ENCODE peak calls at places on chromosomes 13 and 19, in eight cellular contexts. One of them, this sample, is unnamed. For H3K36me3, the result is how much of the 10 kb centered on the place peaks cover.

GRCh38 chr19:28971011-28971410 is 241.9 kb downstream of the UQCRFS1 start:
- DNase-seq in brain microvascular endothelial cell: no peak
- DNase-seq in Caco-2: no peak
- DNase-seq in body of pancreas: no peak
- DNase-seq in neuronal stem cell: no peak
- DNase-seq in lung: no peak
- DNase-seq in BE2C: no peak
- DNase-seq in heart left ventricle: no peak
- DNase-seq in this sample: no peak

GRCh38 chr13:98527526-98527925 is 49.4 kb downstream of the STK24 start:
- DNase-seq in brain microvascular endothelial cell: no peak
- DNase-seq in Caco-2: no peak
- DNase-seq in body of pancreas: no peak
- DNase-seq in neuronal stem cell: no peak
- DNase-seq in lung: no peak
- DNase-seq in BE2C: no peak
- DNase-seq in heart left ventricle: no peak
- DNase-seq in this sample: no peak

GRCh38 chr13:53141336-53141735 is 112.7 kb downstream of the OLFM4 start:
- DNase-seq in brain microvascular endothelial cell: no peak
- DNase-seq in Caco-2: no peak
- DNase-seq in body of pancreas: no peak
- DNase-seq in neuronal stem cell: no peak
- DNase-seq in lung: no peak
- DNase-seq in BE2C: no peak
- DNase-seq in heart left ventricle: no peak
- DNase-seq in this sample: no peak

GRCh38 chr19:34838248-34838647 is 65.2 kb upstream of the ZNF599 start:
- DNase-seq in brain microvascular endothelial cell: no peak
- DNase-seq in Caco-2: peak
- DNase-seq in body of pancreas: no peak
- DNase-seq in neuronal stem cell: no peak
- DNase-seq in lung: no peak
- DNase-seq in BE2C: no peak
- DNase-seq in heart left ventricle: no peak
- DNase-seq in this sample: peak

GRCh38 chr19:8174706-8175105 is 25.3 kb upstream of the FBN3 start:
- DNase-seq in brain microvascular endothelial cell: no peak
- DNase-seq in Caco-2: no peak
- DNase-seq in body of pancreas: no peak
- DNase-seq in neuronal stem cell: no peak
- DNase-seq in lung: no peak
- DNase-seq in BE2C: no peak
- DNase-seq in heart left ventricle: no peak
- DNase-seq in this sample: no peak

GRCh38 chr13:49877629-49878218 is 58.4 kb downstream of the SPRYD7 start:
- DNase-seq in brain microvascular endothelial cell: no peak
- DNase-seq in Caco-2: peak
- DNase-seq in body of pancreas: no peak
- DNase-seq in neuronal stem cell: peak
- DNase-seq in lung: no peak
- DNase-seq in BE2C: no peak
- DNase-seq in heart left ventricle: no peak
- DNase-seq in this sample: no peak

GRCh38 chr19:8208119-8208709 is 956 bp upstream of the CERS4 start:
- DNase-seq in brain microvascular endothelial cell: no peak
- DNase-seq in Caco-2: peak
- DNase-seq in body of pancreas: peak
- DNase-seq in neuronal stem cell: no peak
- DNase-seq in lung: no peak
- DNase-seq in BE2C: no peak
- DNase-seq in heart left ventricle: no peak
- DNase-seq in this sample: peak

GRCh38 chr19:7507884-7508283 is 8.0 kb upstream of the ZNF358 start:
- DNase-seq in brain microvascular endothelial cell: peak
- DNase-seq in Caco-2: peak
- DNase-seq in body of pancreas: peak
- DNase-seq in neuronal stem cell: no peak
- DNase-seq in lung: peak
- DNase-seq in BE2C: peak
- DNase-seq in heart left ventricle: no peak
- DNase-seq in this sample: peak

GRCh38 chr13:91722267-91722884 is 324.0 kb downstream of the GPC5 start:
- DNase-seq in brain microvascular endothelial cell: peak
- DNase-seq in Caco-2: peak
- DNase-seq in body of pancreas: no peak
- DNase-seq in neuronal stem cell: no peak
- DNase-seq in lung: no peak
- DNase-seq in BE2C: peak
- DNase-seq in heart left ventricle: no peak
- DNase-seq in this sample: no peak

GRCh38 chr19:42577016-42577415 is 17.7 kb downstream of the CEACAM8 start:
- DNase-seq in brain microvascular endothelial cell: no peak
- DNase-seq in Caco-2: no peak
- DNase-seq in body of pancreas: no peak
- DNase-seq in neuronal stem cell: no peak
- DNase-seq in lung: no peak
- DNase-seq in BE2C: no peak
- DNase-seq in heart left ventricle: no peak
- DNase-seq in this sample: no peak

GRCh38 chr13:65724261-65724660 is 1505.9 kb downstream of the PCDH9 start:
- DNase-seq in brain microvascular endothelial cell: peak
- DNase-seq in Caco-2: no peak
- DNase-seq in body of pancreas: no peak
- DNase-seq in neuronal stem cell: no peak
- DNase-seq in lung: no peak
- DNase-seq in BE2C: no peak
- DNase-seq in heart left ventricle: no peak
- DNase-seq in this sample: no peak

GRCh38 chr19:40217921-40218890 is at the start of gene TTC9B:
- DNase-seq in brain microvascular endothelial cell: no peak
- DNase-seq in Caco-2: no peak
- DNase-seq in body of pancreas: no peak
- DNase-seq in neuronal stem cell: peak
- DNase-seq in lung: no peak
- DNase-seq in BE2C: peak
- DNase-seq in heart left ventricle: no peak
- DNase-seq in this sample: no peak

GRCh38 chr19:434152-434960 is 25.4 kb upstream of the C2CD4C start:
- DNase-seq in brain microvascular endothelial cell: no peak
- DNase-seq in Caco-2: no peak
- DNase-seq in body of pancreas: no peak
- DNase-seq in neuronal stem cell: no peak
- DNase-seq in lung: no peak
- DNase-seq in BE2C: no peak
- DNase-seq in heart left ventricle: no peak
- DNase-seq in this sample: no peak

GRCh38 chr19:54178581-54179261 is 5.8 kb upstream of the TMC4 start:
- DNase-seq in brain microvascular endothelial cell: no peak
- DNase-seq in Caco-2: peak
- DNase-seq in body of pancreas: no peak
- DNase-seq in neuronal stem cell: no peak
- DNase-seq in lung: no peak
- DNase-seq in BE2C: peak
- DNase-seq in heart left ventricle: no peak
- DNase-seq in this sample: peak

GRCh38 chr19:58518261-58519086 is 1.1 kb downstream of the ZBTB45 start:
- DNase-seq in brain microvascular endothelial cell: no peak
- DNase-seq in Caco-2: no peak
- DNase-seq in body of pancreas: no peak
- DNase-seq in neuronal stem cell: no peak
- DNase-seq in lung: no peak
- DNase-seq in BE2C: no peak
- DNase-seq in heart left ventricle: no peak
- DNase-seq in this sample: no peak

GRCh38 chr19:41767105-41767504 is 11.8 kb downstream of the CEACAM6 start:
- DNase-seq in brain microvascular endothelial cell: no peak
- DNase-seq in Caco-2: no peak
- DNase-seq in body of pancreas: no peak
- DNase-seq in neuronal stem cell: no peak
- DNase-seq in lung: no peak
- DNase-seq in BE2C: no peak
- DNase-seq in heart left ventricle: no peak
- DNase-seq in this sample: no peak

GRCh38 chr13:46679369-46680180 is 117.4 kb downstream of the ESD start:
- DNase-seq in brain microvascular endothelial cell: peak
- DNase-seq in Caco-2: no peak
- DNase-seq in body of pancreas: no peak
- DNase-seq in neuronal stem cell: no peak
- DNase-seq in lung: no peak
- DNase-seq in BE2C: peak
- DNase-seq in heart left ventricle: no peak
- DNase-seq in this sample: no peak

GRCh38 chr19:55584871-55585270 is 4.2 kb upstream of the ZNF579 start:
- DNase-seq in brain microvascular endothelial cell: no peak
- DNase-seq in Caco-2: no peak
- DNase-seq in body of pancreas: no peak
- DNase-seq in neuronal stem cell: no peak
- DNase-seq in lung: no peak
- DNase-seq in BE2C: no peak
- DNase-seq in heart left ventricle: no peak
- DNase-seq in this sample: no peak

GRCh38 chr19:50406156-50406820 is 12.4 kb upstream of the SPIB start:
- DNase-seq in brain microvascular endothelial cell: no peak
- DNase-seq in Caco-2: no peak
- DNase-seq in body of pancreas: no peak
- DNase-seq in neuronal stem cell: no peak
- DNase-seq in lung: no peak
- DNase-seq in BE2C: no peak
- DNase-seq in heart left ventricle: no peak
- DNase-seq in this sample: no peak

GRCh38 chr19:50410109-50410508 is 8.6 kb upstream of the SPIB start:
- DNase-seq in brain microvascular endothelial cell: no peak
- DNase-seq in Caco-2: no peak
- DNase-seq in body of pancreas: no peak
- DNase-seq in neuronal stem cell: no peak
- DNase-seq in lung: no peak
- DNase-seq in BE2C: no peak
- DNase-seq in heart left ventricle: no peak
- DNase-seq in this sample: no peak

GRCh38 chr19:50412419-50412818 is 6.3 kb upstream of the SPIB start:
- DNase-seq in brain microvascular endothelial cell: no peak
- DNase-seq in Caco-2: no peak
- DNase-seq in body of pancreas: no peak
- DNase-seq in neuronal stem cell: no peak
- DNase-seq in lung: no peak
- DNase-seq in BE2C: no peak
- DNase-seq in heart left ventricle: no peak
- DNase-seq in this sample: no peak

GRCh38 chr19:50406829-50407228 is 11.9 kb upstream of the SPIB start:
- DNase-seq in brain microvascular endothelial cell: no peak
- DNase-seq in Caco-2: no peak
- DNase-seq in body of pancreas: no peak
- DNase-seq in neuronal stem cell: no peak
- DNase-seq in lung: no peak
- DNase-seq in BE2C: no peak
- DNase-seq in heart left ventricle: no peak
- DNase-seq in this sample: no peak

GRCh38 chr19:50409347-50409746 is 9.4 kb upstream of the SPIB start:
- DNase-seq in brain microvascular endothelial cell: no peak
- DNase-seq in Caco-2: no peak
- DNase-seq in body of pancreas: no peak
- DNase-seq in neuronal stem cell: no peak
- DNase-seq in lung: no peak
- DNase-seq in BE2C: no peak
- DNase-seq in heart left ventricle: no peak
- DNase-seq in this sample: no peak
- H3K36me3 ChIP-seq in brain microvascular endothelial cell: under half
- H3K36me3 ChIP-seq in Caco-2: under half
- H3K36me3 ChIP-seq in body of pancreas: under half
- H3K36me3 ChIP-seq in neuronal stem cell: under half
- H3K36me3 ChIP-seq in lung: under half
- H3K36me3 ChIP-seq in BE2C: under half
- H3K36me3 ChIP-seq in heart left ventricle: under half
- H3K36me3 ChIP-seq in this sample: under half

GRCh38 chr19:12526542-12526941 is 24.7 kb downstream of the ZNF564 start:
- DNase-seq in brain microvascular endothelial cell: no peak
- DNase-seq in Caco-2: no peak
- DNase-seq in body of pancreas: no peak
- DNase-seq in neuronal stem cell: no peak
- DNase-seq in lung: no peak
- DNase-seq in BE2C: no peak
- DNase-seq in heart left ventricle: no peak
- DNase-seq in this sample: no peak
- H3K36me3 ChIP-seq in brain microvascular endothelial cell: under half
- H3K36me3 ChIP-seq in Caco-2: under half
- H3K36me3 ChIP-seq in body of pancreas: under half
- H3K36me3 ChIP-seq in neuronal stem cell: under half
- H3K36me3 ChIP-seq in lung: under half
- H3K36me3 ChIP-seq in BE2C: under half
- H3K36me3 ChIP-seq in heart left ventricle: half or more
- H3K36me3 ChIP-seq in this sample: half or more

DNA sequence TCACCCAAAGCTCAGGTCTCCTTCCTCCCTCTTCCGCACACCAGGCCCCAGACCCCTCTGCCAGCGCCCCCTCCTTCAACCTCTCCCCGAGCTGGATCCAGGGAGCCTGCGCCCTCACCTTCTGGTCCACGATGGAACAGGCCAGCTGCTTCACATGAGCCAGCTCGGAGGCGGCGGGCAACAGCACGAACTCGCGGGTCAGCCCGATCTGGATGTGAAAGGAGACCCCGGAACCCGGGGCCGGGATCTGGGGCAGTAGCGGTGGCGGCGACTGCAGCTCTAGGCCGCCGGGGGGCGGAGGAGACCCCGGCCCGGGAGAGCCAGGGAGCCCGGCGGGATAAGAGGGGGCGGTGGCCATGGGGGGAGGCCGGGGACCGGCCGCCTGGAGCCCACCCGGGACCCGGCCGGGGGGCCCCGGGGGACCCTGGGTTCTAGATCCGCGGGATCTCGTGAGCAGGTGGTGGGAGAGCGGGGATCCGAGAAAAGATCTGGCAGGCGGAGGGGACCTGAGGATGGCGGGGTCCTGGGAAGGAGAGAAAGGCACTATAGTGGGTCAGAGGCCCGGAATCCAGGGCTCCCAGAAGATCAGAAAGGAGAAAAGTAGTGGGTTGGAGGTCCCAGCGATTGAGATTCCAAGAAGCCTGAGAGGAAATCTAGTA is 772 bp downstream of the PRKD2 start:
- DNase-seq in brain microvascular endothelial cell: no peak
- DNase-seq in Caco-2: peak
- DNase-seq in body of pancreas: peak
- DNase-seq in neuronal stem cell: no peak
- DNase-seq in lung: no peak
- DNase-seq in BE2C: no peak
- DNase-seq in heart left ventricle: peak
- DNase-seq in this sample: peak
- H3K36me3 ChIP-seq in brain microvascular endothelial cell: under half
- H3K36me3 ChIP-seq in Caco-2: under half
- H3K36me3 ChIP-seq in body of pancreas: under half
- H3K36me3 ChIP-seq in neuronal stem cell: under half
- H3K36me3 ChIP-seq in lung: under half
- H3K36me3 ChIP-seq in BE2C: under half
- H3K36me3 ChIP-seq in heart left ventricle: under half
- H3K36me3 ChIP-seq in this sample: under half

DNA sequence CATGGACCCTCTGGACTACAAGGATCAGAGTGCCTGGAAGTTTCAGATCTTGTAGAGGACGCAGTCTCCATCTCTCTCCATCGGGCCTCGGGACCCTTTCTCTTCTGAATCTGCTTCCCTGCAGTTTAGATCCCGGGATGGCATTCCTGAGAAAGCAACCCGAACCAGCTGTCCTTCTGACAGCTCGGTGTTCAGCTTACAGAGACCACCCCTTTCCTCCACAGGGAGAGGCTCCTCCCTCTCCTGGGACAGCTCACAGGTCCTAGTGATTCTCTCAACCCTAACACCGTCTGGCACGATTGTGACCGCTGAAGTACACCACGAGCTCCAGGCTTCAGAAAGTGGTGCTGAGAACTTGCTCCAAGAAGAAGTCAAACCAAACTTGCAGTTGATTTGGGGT is 18.2 kb downstream of the CRX start:
- DNase-seq in brain microvascular endothelial cell: no peak
- DNase-seq in Caco-2: no peak
- DNase-seq in body of pancreas: no peak
- DNase-seq in neuronal stem cell: no peak
- DNase-seq in lung: no peak
- DNase-seq in BE2C: no peak
- DNase-seq in heart left ventricle: no peak
- DNase-seq in this sample: no peak
- H3K36me3 ChIP-seq in brain microvascular endothelial cell: under half
- H3K36me3 ChIP-seq in Caco-2: under half
- H3K36me3 ChIP-seq in body of pancreas: under half
- H3K36me3 ChIP-seq in neuronal stem cell: under half
- H3K36me3 ChIP-seq in lung: under half
- H3K36me3 ChIP-seq in BE2C: under half
- H3K36me3 ChIP-seq in heart left ventricle: under half
- H3K36me3 ChIP-seq in this sample: under half